ENCODE peak calls at places on chromosomes 7 and 10, in nine cellular contexts. One of them, this sample, is unnamed.

GRCh38 chr10:110783509-110784103 is 88.1 kb upstream of the PDCD4 start:
- DNase-seq in sigmoid colon: no peak
- DNase-seq in transverse colon: no peak
- DNase-seq in HCT116: no peak
- DNase-seq in stomach: no peak
- DNase-seq in spleen: no peak
- DNase-seq in endothelial cell of umbilical vein: no peak
- DNase-seq in K562: no peak
- DNase-seq in prostate gland: no peak
- DNase-seq in this sample: no peak

GRCh38 chr7:151045967-151046366 is 2.4 kb upstream of the ASIC3 start:
- DNase-seq in sigmoid colon: no peak
- DNase-seq in transverse colon: no peak
- DNase-seq in HCT116: no peak
- DNase-seq in stomach: no peak
- DNase-seq in spleen: no peak
- DNase-seq in endothelial cell of umbilical vein: no peak
- DNase-seq in K562: no peak
- DNase-seq in prostate gland: no peak
- DNase-seq in this sample: no peak

GRCh38 chr10:110421512-110422138 is 76.1 kb upstream of the DUSP5 start:
- DNase-seq in sigmoid colon: no peak
- DNase-seq in transverse colon: no peak
- DNase-seq in HCT116: no peak
- DNase-seq in stomach: no peak
- DNase-seq in spleen: no peak
- DNase-seq in endothelial cell of umbilical vein: no peak
- DNase-seq in K562: peak
- DNase-seq in prostate gland: no peak
- DNase-seq in this sample: no peak

GRCh38 chr10:49138361-49138891 is 4.6 kb upstream of the FAM170B start:
- DNase-seq in sigmoid colon: no peak
- DNase-seq in transverse colon: no peak
- DNase-seq in HCT116: no peak
- DNase-seq in stomach: no peak
- DNase-seq in spleen: no peak
- DNase-seq in endothelial cell of umbilical vein: no peak
- DNase-seq in K562: no peak
- DNase-seq in prostate gland: no peak
- DNase-seq in this sample: no peak

GRCh38 chr10:89810908-89811515 is 109.6 kb downstream of the KIF20B start:
- DNase-seq in sigmoid colon: no peak
- DNase-seq in transverse colon: no peak
- DNase-seq in HCT116: no peak
- DNase-seq in stomach: no peak
- DNase-seq in spleen: no peak
- DNase-seq in endothelial cell of umbilical vein: no peak
- DNase-seq in K562: no peak
- DNase-seq in prostate gland: no peak
- DNase-seq in this sample: no peak

GRCh38 chr10:11245095-11245479 is 227.4 kb downstream of the CELF2 start:
- DNase-seq in sigmoid colon: no peak
- DNase-seq in transverse colon: no peak
- DNase-seq in HCT116: no peak
- DNase-seq in stomach: no peak
- DNase-seq in spleen: no peak
- DNase-seq in endothelial cell of umbilical vein: no peak
- DNase-seq in K562: no peak
- DNase-seq in prostate gland: no peak
- DNase-seq in this sample: no peak

GRCh38 chr10:50417486-50417905 is 166.2 kb upstream of the ASAH2 start:
- DNase-seq in sigmoid colon: no peak
- DNase-seq in transverse colon: no peak
- DNase-seq in HCT116: no peak
- DNase-seq in stomach: no peak
- DNase-seq in spleen: no peak
- DNase-seq in endothelial cell of umbilical vein: peak
- DNase-seq in K562: peak
- DNase-seq in prostate gland: no peak
- DNase-seq in this sample: no peak

GRCh38 chr10:46223064-46223480 is 63.7 kb upstream of the ANTXRL start:
- DNase-seq in sigmoid colon: no peak
- DNase-seq in transverse colon: no peak
- DNase-seq in HCT116: no peak
- DNase-seq in stomach: peak
- DNase-seq in spleen: peak
- DNase-seq in endothelial cell of umbilical vein: no peak
- DNase-seq in K562: no peak
- DNase-seq in prostate gland: no peak
- DNase-seq in this sample: no peak

GRCh38 chr7:33952824-33953223 is 47.5 kb downstream of the BMPER start:
- DNase-seq in sigmoid colon: no peak
- DNase-seq in transverse colon: no peak
- DNase-seq in HCT116: no peak
- DNase-seq in stomach: no peak
- DNase-seq in spleen: no peak
- DNase-seq in endothelial cell of umbilical vein: no peak
- DNase-seq in K562: no peak
- DNase-seq in prostate gland: no peak
- DNase-seq in this sample: no peak

DNA sequence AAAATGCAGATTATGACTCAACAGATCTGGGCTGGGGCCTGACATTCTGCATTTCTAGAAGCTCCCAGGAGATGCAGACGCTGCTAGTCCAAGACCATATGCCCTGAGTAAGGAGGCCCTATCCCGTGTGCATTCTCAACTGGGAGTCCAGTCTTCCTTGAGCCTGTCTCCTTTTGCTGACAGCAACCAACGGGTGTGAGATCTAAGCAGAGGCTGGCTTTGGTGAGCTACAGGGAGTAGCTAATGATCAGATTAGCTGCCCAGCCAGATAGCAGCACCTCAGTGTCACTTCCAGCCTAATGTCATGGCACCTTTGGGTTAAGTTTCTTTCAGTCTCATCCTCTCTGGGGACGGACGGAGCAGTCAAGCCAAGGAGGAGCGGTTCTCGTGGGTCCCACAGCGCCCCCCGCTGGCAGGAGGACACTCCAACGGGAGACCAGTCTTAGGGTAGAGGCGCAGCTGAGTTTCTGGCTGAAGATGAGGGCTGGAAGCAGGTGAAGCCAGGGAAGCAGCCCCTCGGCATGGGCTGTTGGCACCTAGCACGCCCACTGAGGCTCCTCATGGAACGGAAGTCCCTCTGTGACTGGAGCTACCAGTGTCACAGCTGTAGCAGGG is 154.0 kb downstream of the CCDC3 start:
- DNase-seq in sigmoid colon: no peak
- DNase-seq in transverse colon: no peak
- DNase-seq in HCT116: peak
- DNase-seq in stomach: no peak
- DNase-seq in spleen: no peak
- DNase-seq in endothelial cell of umbilical vein: no peak
- DNase-seq in K562: peak
- DNase-seq in prostate gland: no peak
- DNase-seq in this sample: no peak
- TF ChIP-seq CTCF in sigmoid colon: no peak
- TF ChIP-seq CTCF in transverse colon: no peak
- TF ChIP-seq CTCF in HCT116: peak
- TF ChIP-seq CTCF in stomach: no peak
- TF ChIP-seq CTCF in spleen: no peak
- TF ChIP-seq CTCF in endothelial cell of umbilical vein: peak
- TF ChIP-seq CTCF in K562: peak
- TF ChIP-seq CTCF in prostate gland: no peak
- TF ChIP-seq CTCF in this sample: no peak

GRCh38 chr10:75400163-75400768 is 1.3 kb downstream of the ZNF503 start:
- DNase-seq in sigmoid colon: peak
- DNase-seq in transverse colon: no peak
- DNase-seq in HCT116: no peak
- DNase-seq in stomach: no peak
- DNase-seq in spleen: no peak
- DNase-seq in endothelial cell of umbilical vein: peak
- DNase-seq in K562: no peak
- DNase-seq in prostate gland: no peak
- DNase-seq in this sample: peak

GRCh38 chr10:75400769-75401568 is 595 bp downstream of the ZNF503 start:
- DNase-seq in sigmoid colon: peak
- DNase-seq in transverse colon: peak
- DNase-seq in HCT116: no peak
- DNase-seq in stomach: peak
- DNase-seq in spleen: peak
- DNase-seq in endothelial cell of umbilical vein: peak
- DNase-seq in K562: no peak
- DNase-seq in prostate gland: peak
- DNase-seq in this sample: peak

GRCh38 chr10:75402486-75403143 is 1.1 kb upstream of the ZNF503 start:
- DNase-seq in sigmoid colon: peak
- DNase-seq in transverse colon: peak
- DNase-seq in HCT116: no peak
- DNase-seq in stomach: peak
- DNase-seq in spleen: no peak
- DNase-seq in endothelial cell of umbilical vein: no peak
- DNase-seq in K562: no peak
- DNase-seq in prostate gland: peak
- DNase-seq in this sample: no peak

GRCh38 chr10:75403144-75404022 is 1.8 kb upstream of the ZNF503 start:
- DNase-seq in sigmoid colon: peak
- DNase-seq in transverse colon: peak
- DNase-seq in HCT116: no peak
- DNase-seq in stomach: peak
- DNase-seq in spleen: no peak
- DNase-seq in endothelial cell of umbilical vein: peak
- DNase-seq in K562: no peak
- DNase-seq in prostate gland: peak
- DNase-seq in this sample: peak

GRCh38 chr10:75401569-75402485 is at the start of gene ZNF503:
- DNase-seq in sigmoid colon: peak
- DNase-seq in transverse colon: peak
- DNase-seq in HCT116: peak
- DNase-seq in stomach: peak
- DNase-seq in spleen: peak
- DNase-seq in endothelial cell of umbilical vein: peak
- DNase-seq in K562: peak
- DNase-seq in prostate gland: peak
- DNase-seq in this sample: peak
- TF ChIP-seq POLR2A in sigmoid colon: peak
- TF ChIP-seq POLR2A in transverse colon: peak
- TF ChIP-seq POLR2A in HCT116: peak
- TF ChIP-seq POLR2A in stomach: peak
- TF ChIP-seq POLR2A in spleen: peak
- TF ChIP-seq POLR2A in endothelial cell of umbilical vein: peak
- TF ChIP-seq POLR2A in K562: no peak
- TF ChIP-seq POLR2A in prostate gland: peak
- TF ChIP-seq POLR2A in this sample: peak

GRCh38 chr7:2283074-2283473 is 31.2 kb downstream of the SNX8 start:
- DNase-seq in sigmoid colon: no peak
- DNase-seq in transverse colon: no peak
- DNase-seq in HCT116: no peak
- DNase-seq in stomach: no peak
- DNase-seq in spleen: no peak
- DNase-seq in endothelial cell of umbilical vein: no peak
- DNase-seq in K562: no peak
- DNase-seq in prostate gland: no peak
- DNase-seq in this sample: no peak
- TF ChIP-seq POLR2AphosphoS5 in sigmoid colon: no peak
- TF ChIP-seq POLR2AphosphoS5 in transverse colon: no peak
- TF ChIP-seq POLR2AphosphoS5 in HCT116: no peak
- TF ChIP-seq POLR2AphosphoS5 in stomach: no peak
- TF ChIP-seq POLR2AphosphoS5 in spleen: peak
- TF ChIP-seq POLR2AphosphoS5 in endothelial cell of umbilical vein: no peak
- TF ChIP-seq POLR2AphosphoS5 in K562: no peak
- TF ChIP-seq POLR2AphosphoS5 in prostate gland: no peak
- TF ChIP-seq POLR2AphosphoS5 in this sample: no peak

GRCh38 chr10:128245026-128245425 is 118.8 kb upstream of the MKI67 start:
- DNase-seq in sigmoid colon: no peak
- DNase-seq in transverse colon: no peak
- DNase-seq in HCT116: no peak
- DNase-seq in stomach: no peak
- DNase-seq in spleen: no peak
- DNase-seq in endothelial cell of umbilical vein: no peak
- DNase-seq in K562: no peak
- DNase-seq in prostate gland: no peak
- DNase-seq in this sample: no peak

GRCh38 chr10:128237710-128238109 is 111.5 kb upstream of the MKI67 start:
- DNase-seq in sigmoid colon: no peak
- DNase-seq in transverse colon: no peak
- DNase-seq in HCT116: no peak
- DNase-seq in stomach: no peak
- DNase-seq in spleen: no peak
- DNase-seq in endothelial cell of umbilical vein: no peak
- DNase-seq in K562: no peak
- DNase-seq in prostate gland: no peak
- DNase-seq in this sample: no peak

GRCh38 chr10:128247576-128247975 is 121.4 kb upstream of the MKI67 start:
- DNase-seq in sigmoid colon: no peak
- DNase-seq in transverse colon: no peak
- DNase-seq in HCT116: no peak
- DNase-seq in stomach: no peak
- DNase-seq in spleen: no peak
- DNase-seq in endothelial cell of umbilical vein: no peak
- DNase-seq in K562: no peak
- DNase-seq in prostate gland: no peak
- DNase-seq in this sample: no peak

GRCh38 chr10:128242641-128243040 is 116.4 kb upstream of the MKI67 start:
- DNase-seq in sigmoid colon: no peak
- DNase-seq in transverse colon: no peak
- DNase-seq in HCT116: peak
- DNase-seq in stomach: no peak
- DNase-seq in spleen: no peak
- DNase-seq in endothelial cell of umbilical vein: no peak
- DNase-seq in K562: peak
- DNase-seq in prostate gland: no peak
- DNase-seq in this sample: no peak
- TF ChIP-seq CTCF in sigmoid colon: no peak
- TF ChIP-seq CTCF in transverse colon: no peak
- TF ChIP-seq CTCF in HCT116: peak
- TF ChIP-seq CTCF in stomach: no peak
- TF ChIP-seq CTCF in spleen: no peak
- TF ChIP-seq CTCF in endothelial cell of umbilical vein: peak
- TF ChIP-seq CTCF in K562: peak
- TF ChIP-seq CTCF in prostate gland: no peak
- TF ChIP-seq CTCF in this sample: no peak

GRCh38 chr7:79453558-79454324 is at the start of gene MAGI2:
- DNase-seq in sigmoid colon: peak
- DNase-seq in transverse colon: peak
- DNase-seq in HCT116: no peak
- DNase-seq in stomach: peak
- DNase-seq in spleen: peak
- DNase-seq in endothelial cell of umbilical vein: peak
- DNase-seq in K562: no peak
- DNase-seq in prostate gland: peak
- DNase-seq in this sample: peak
- TF ChIP-seq POLR2A in sigmoid colon: peak
- TF ChIP-seq POLR2A in transverse colon: peak
- TF ChIP-seq POLR2A in HCT116: no peak
- TF ChIP-seq POLR2A in stomach: no peak
- TF ChIP-seq POLR2A in spleen: peak
- TF ChIP-seq POLR2A in endothelial cell of umbilical vein: peak
- TF ChIP-seq POLR2A in K562: no peak
- TF ChIP-seq POLR2A in prostate gland: no peak
- TF ChIP-seq POLR2A in this sample: peak